ENCODE peak calls at places on chromosomes 3 and 15, in ten cellular contexts. F is aorta; Z is fibroblast of pulmonary artery; H is mesenteric fat pad; J is naive thymus-derived CD8-positive, alpha-beta T cell; Q is adrenal gland; M is neural crest cell; C is progenitor cell of endocrine pancreas; E is astrocyte of the spinal cord; B is EL. S is an unnamed sample.
A peak's percentile ranks its signal among the peaks of the same experiment; 100 is the strongest.

GRCh38 chr3:72639736-72640135 is 208.5 kb downstream of the SHQ1 start:
- DNase-seq in Q (no peak), M (no peak), E (no peak), H (no peak), B (no peak), J (no peak), F (no peak), Z (no peak), C (no peak), S (no peak)

GRCh38 chr3:142912440-142913172 is 23.7 kb upstream of the PCOLCE2 start:
- DNase-seq in F (no peak), B (no peak), Q (peak; percentile 29), Z (peak; percentile 27), M (no peak), H (no peak), E (no peak), J (no peak), C (no peak), S (no peak)

GRCh38 chr3:136343873-136344281 is 93.7 kb downstream of the PCCB start:
- DNase-seq in Q (peak; percentile 98), B (peak; percentile 98), M (no peak), C (no peak), E (peak; percentile 92), F (peak; percentile 93), H (peak; percentile 92), J (no peak), Z (peak; percentile 91), S (no peak)

GRCh38 chr15:50712018-50712417 is 25.4 kb upstream of the TRPM7 start:
- DNase-seq in Q (no peak), H (no peak), J (no peak), Z (no peak), F (no peak), M (no peak), B (no peak), C (no peak), E (no peak), S (no peak)

GRCh38 chr15:84033793-84034553 is 201.6 kb upstream of the GOLGA6L4 start:
- DNase-seq in Q (no peak), C (no peak), M (no peak), H (no peak), J (no peak), E (no peak), Z (peak; percentile 7), B (no peak), F (no peak), S (no peak)

GRCh38 chr15:55224892-55225291 is 28.2 kb upstream of the RSL24D1 start:
- DNase-seq in E (no peak), H (no peak), C (no peak), Z (no peak), F (no peak), B (no peak), M (no peak), Q (no peak), J (no peak), S (no peak)

GRCh38 chr3:167735233-167736107 is at the start of gene SERPINI1:
- DNase-seq in Q (peak; percentile 93), M (peak; percentile 68), B (peak; percentile 89), F (peak; percentile 92), C (peak; percentile 71), H (peak; percentile 92), J (peak; percentile 57), E (peak; percentile 92), Z (peak; percentile 92), S (peak; percentile 71)

GRCh38 chr15:55257014-55257670 is 32.5 kb downstream of the RAB27A start:
- DNase-seq in Q (no peak), B (no peak), Z (no peak), E (peak; percentile 29), M (no peak), J (no peak), H (no peak), C (no peak), F (no peak), S (no peak)

GRCh38 chr3:8593022-8593817 is 51.4 kb downstream of the SSUH2 start:
- DNase-seq in M (no peak), E (no peak), H (no peak), F (no peak), C (no peak), J (no peak), B (no peak), Q (no peak), Z (no peak), S (no peak)

GRCh38 chr3:71005797-71006321 is 577.7 kb downstream of the FOXP1 start:
- DNase-seq in M (no peak), J (no peak), B (no peak), H (no peak), C (no peak), Q (no peak), Z (peak; percentile 41), F (no peak), E (peak; percentile 49), S (no peak)

GRCh38 chr3:54427951-54428871 is 305.9 kb downstream of the CACNA2D3 start:
- DNase-seq in B (peak; percentile 60), Q (peak; percentile 66), H (no peak), C (peak; percentile 40), J (no peak), E (peak; percentile 76), M (peak; percentile 69), F (peak; percentile 59), Z (peak; percentile 84), S (no peak)

GRCh38 chr15:51907136-51907862 is 64.3 kb downstream of the LEO1 start:
- DNase-seq in Q (peak; percentile 10), M (no peak), H (no peak), E (peak; percentile 22), J (no peak), Z (no peak), B (peak; percentile 45), C (no peak), F (no peak), S (no peak)

GRCh38 chr3:71166366-71166765 is 417.2 kb downstream of the FOXP1 start:
- DNase-seq in J (no peak), E (no peak), C (no peak), B (no peak), M (no peak), Q (no peak), F (no peak), Z (no peak), H (no peak), S (no peak)

GRCh38 chr3:134057006-134057832 is 27.5 kb upstream of the SLCO2A1 start:
- DNase-seq in C (no peak), H (peak; percentile 67), E (no peak), B (peak; percentile 36), M (no peak), Q (no peak), Z (peak; percentile 47), J (no peak), F (no peak), S (no peak)

GRCh38 chr3:46337911-46338310 is 16.0 kb upstream of the CCR2 start:
- DNase-seq in E (no peak), B (no peak), C (no peak), M (no peak), J (no peak), Q (no peak), Z (no peak), F (no peak), H (no peak), S (no peak)

GRCh38 chr3:25910997-25911396 is 121.1 kb downstream of the OXSM start:
- DNase-seq in C (no peak), Z (peak; percentile 12), J (peak; percentile 22), M (peak; percentile 18), F (peak; percentile 50), Q (peak; percentile 23), B (peak; percentile 39), E (peak; percentile 6), H (no peak), S (no peak)

GRCh38 chr15:96330064-96330449 is 443 bp upstream of the NR2F2 start:
- DNase-seq in J (no peak), H (peak; percentile 91), M (peak; percentile 68), C (no peak), Z (peak; percentile 87), F (peak; percentile 81), B (peak; percentile 89), Q (peak; percentile 72), E (peak; percentile 87), S (no peak)

GRCh38 chr15:74614744-74615312 is 808 bp upstream of the CLK3 start:
- DNase-seq in C (peak; percentile 61), B (peak; percentile 79), E (peak; percentile 74), Z (peak; percentile 67), Q (peak; percentile 86), F (peak; percentile 89), J (peak; percentile 98), M (peak; percentile 39), H (peak; percentile 94), S (peak; percentile 91)

GRCh38 chr3:25235033-25235432 is 193.0 kb upstream of the RARB start:
- DNase-seq in H (no peak), B (no peak), C (no peak), E (peak; percentile 46), J (no peak), Q (no peak), Z (no peak), F (no peak), M (no peak), S (no peak)

GRCh38 chr15:96381463-96381862 is 51.0 kb downstream of the NR2F2 start:
- DNase-seq in H (no peak), J (no peak), Q (no peak), C (no peak), Z (no peak), F (no peak), M (no peak), B (no peak), E (no peak), S (no peak)

GRCh38 chr3:195748661-195749060 is 27.9 kb downstream of the MUC20 start:
- DNase-seq in J (no peak), Z (no peak), B (no peak), C (no peak), F (peak; percentile 44), E (no peak), Q (no peak), M (no peak), H (no peak), S (no peak)

GRCh38 chr3:40505599-40506462 is at the start of gene ZNF620:
- DNase-seq in J (peak; percentile 20), Q (peak; percentile 85), M (peak; percentile 77), Z (peak; percentile 65), H (peak; percentile 90), E (peak; percentile 54), C (peak; percentile 85), B (peak; percentile 78), F (peak; percentile 80), S (peak; percentile 16)